ENCODE peak calls at places on chromosomes 12 and 14, in eight cellular contexts. One of them, this sample, is unnamed.

GRCh38 chr12:131091413-131091975 is 137.8 kb downstream of the ADGRD1 start:
- DNase-seq in cerebellum: no peak
- DNase-seq in amniotic stem cell: no peak
- DNase-seq in H9: peak
- DNase-seq in cerebellar cortex: no peak
- DNase-seq in tibial nerve: no peak
- DNase-seq in T47D: no peak
- DNase-seq in stimulated activated CD8-positive, alpha-beta memory T cell treated with anti-CD3 and anti-CD28 coated beads, Interleukin-7, amount 100 ng/mL, for 1 hour: no peak
- DNase-seq in this sample: no peak

GRCh38 chr14:76883437-76883836 is 57.2 kb downstream of the LRRC74A start:
- DNase-seq in tibial nerve: no peak
- DNase-seq in T47D: no peak
- DNase-seq in stimulated activated CD8-positive, alpha-beta memory T cell treated with anti-CD3 and anti-CD28 coated beads, Interleukin-7, amount 100 ng/mL, for 1 hour: no peak
- DNase-seq in amniotic stem cell: no peak
- DNase-seq in H9: no peak
- DNase-seq in cerebellum: no peak
- DNase-seq in cerebellar cortex: no peak
- DNase-seq in this sample: no peak

GRCh38 chr12:110039085-110039807 is 9.1 kb downstream of the C12orf76 start:
- DNase-seq in cerebellar cortex: no peak
- DNase-seq in tibial nerve: no peak
- DNase-seq in stimulated activated CD8-positive, alpha-beta memory T cell treated with anti-CD3 and anti-CD28 coated beads, Interleukin-7, amount 100 ng/mL, for 1 hour: no peak
- DNase-seq in H9: peak
- DNase-seq in amniotic stem cell: peak
- DNase-seq in cerebellum: no peak
- DNase-seq in T47D: peak
- DNase-seq in this sample: peak

GRCh38 chr12:21773263-21773741 is 1.2 kb downstream of the KCNJ8 start:
- DNase-seq in T47D: no peak
- DNase-seq in H9: peak
- DNase-seq in tibial nerve: peak
- DNase-seq in stimulated activated CD8-positive, alpha-beta memory T cell treated with anti-CD3 and anti-CD28 coated beads, Interleukin-7, amount 100 ng/mL, for 1 hour: no peak
- DNase-seq in amniotic stem cell: no peak
- DNase-seq in cerebellum: no peak
- DNase-seq in cerebellar cortex: no peak
- DNase-seq in this sample: no peak

GRCh38 chr12:115190191-115190590 is 506.2 kb upstream of the TBX3 start:
- DNase-seq in cerebellar cortex: no peak
- DNase-seq in T47D: no peak
- DNase-seq in tibial nerve: no peak
- DNase-seq in cerebellum: no peak
- DNase-seq in H9: no peak
- DNase-seq in stimulated activated CD8-positive, alpha-beta memory T cell treated with anti-CD3 and anti-CD28 coated beads, Interleukin-7, amount 100 ng/mL, for 1 hour: no peak
- DNase-seq in amniotic stem cell: no peak
- DNase-seq in this sample: no peak

GRCh38 chr14:64983439-64984310 is 3.0 kb upstream of the FNTB start:
- DNase-seq in T47D: no peak
- DNase-seq in stimulated activated CD8-positive, alpha-beta memory T cell treated with anti-CD3 and anti-CD28 coated beads, Interleukin-7, amount 100 ng/mL, for 1 hour: no peak
- DNase-seq in cerebellum: no peak
- DNase-seq in cerebellar cortex: peak
- DNase-seq in H9: no peak
- DNase-seq in tibial nerve: no peak
- DNase-seq in amniotic stem cell: no peak
- DNase-seq in this sample: peak

GRCh38 chr12:124168016-124168415 is 126.9 kb upstream of the RFLNA start:
- DNase-seq in amniotic stem cell: no peak
- DNase-seq in T47D: no peak
- DNase-seq in tibial nerve: no peak
- DNase-seq in cerebellar cortex: no peak
- DNase-seq in cerebellum: no peak
- DNase-seq in H9: no peak
- DNase-seq in stimulated activated CD8-positive, alpha-beta memory T cell treated with anti-CD3 and anti-CD28 coated beads, Interleukin-7, amount 100 ng/mL, for 1 hour: no peak
- DNase-seq in this sample: no peak

GRCh38 chr12:100840748-100841147 is 46.2 kb downstream of the ANO4 start:
- DNase-seq in amniotic stem cell: no peak
- DNase-seq in cerebellum: no peak
- DNase-seq in H9: no peak
- DNase-seq in cerebellar cortex: no peak
- DNase-seq in tibial nerve: no peak
- DNase-seq in T47D: no peak
- DNase-seq in stimulated activated CD8-positive, alpha-beta memory T cell treated with anti-CD3 and anti-CD28 coated beads, Interleukin-7, amount 100 ng/mL, for 1 hour: no peak
- DNase-seq in this sample: no peak

GRCh38 chr12:10220398-10221077 is 7.9 kb downstream of the GABARAPL1 start:
- DNase-seq in cerebellar cortex: peak
- DNase-seq in cerebellum: peak
- DNase-seq in T47D: no peak
- DNase-seq in H9: no peak
- DNase-seq in stimulated activated CD8-positive, alpha-beta memory T cell treated with anti-CD3 and anti-CD28 coated beads, Interleukin-7, amount 100 ng/mL, for 1 hour: no peak
- DNase-seq in tibial nerve: peak
- DNase-seq in amniotic stem cell: no peak
- DNase-seq in this sample: peak

GRCh38 chr14:61491224-61491623 is 169.8 kb downstream of the PRKCH start:
- DNase-seq in stimulated activated CD8-positive, alpha-beta memory T cell treated with anti-CD3 and anti-CD28 coated beads, Interleukin-7, amount 100 ng/mL, for 1 hour: no peak
- DNase-seq in T47D: no peak
- DNase-seq in cerebellar cortex: no peak
- DNase-seq in amniotic stem cell: no peak
- DNase-seq in tibial nerve: no peak
- DNase-seq in cerebellum: no peak
- DNase-seq in H9: no peak
- DNase-seq in this sample: peak

GRCh38 chr12:108612788-108613282 is 15.0 kb upstream of the TMEM119 start:
- DNase-seq in cerebellum: no peak
- DNase-seq in T47D: no peak
- DNase-seq in stimulated activated CD8-positive, alpha-beta memory T cell treated with anti-CD3 and anti-CD28 coated beads, Interleukin-7, amount 100 ng/mL, for 1 hour: no peak
- DNase-seq in H9: peak
- DNase-seq in tibial nerve: no peak
- DNase-seq in cerebellar cortex: no peak
- DNase-seq in amniotic stem cell: no peak
- DNase-seq in this sample: no peak

GRCh38 chr12:57103856-57104255 is 7.3 kb downstream of the STAT6 start:
- DNase-seq in stimulated activated CD8-positive, alpha-beta memory T cell treated with anti-CD3 and anti-CD28 coated beads, Interleukin-7, amount 100 ng/mL, for 1 hour: no peak
- DNase-seq in cerebellum: no peak
- DNase-seq in H9: no peak
- DNase-seq in amniotic stem cell: no peak
- DNase-seq in T47D: no peak
- DNase-seq in tibial nerve: no peak
- DNase-seq in cerebellar cortex: no peak
- DNase-seq in this sample: no peak

GRCh38 chr12:69985656-69986055 is 160.6 kb downstream of the MYRFL start:
- DNase-seq in amniotic stem cell: no peak
- DNase-seq in cerebellum: no peak
- DNase-seq in H9: peak
- DNase-seq in stimulated activated CD8-positive, alpha-beta memory T cell treated with anti-CD3 and anti-CD28 coated beads, Interleukin-7, amount 100 ng/mL, for 1 hour: no peak
- DNase-seq in T47D: no peak
- DNase-seq in cerebellar cortex: no peak
- DNase-seq in tibial nerve: no peak
- DNase-seq in this sample: no peak

GRCh38 chr14:77782202-77782601 is 17.7 kb upstream of the ADCK1 start:
- DNase-seq in amniotic stem cell: no peak
- DNase-seq in T47D: no peak
- DNase-seq in cerebellar cortex: no peak
- DNase-seq in H9: no peak
- DNase-seq in stimulated activated CD8-positive, alpha-beta memory T cell treated with anti-CD3 and anti-CD28 coated beads, Interleukin-7, amount 100 ng/mL, for 1 hour: no peak
- DNase-seq in tibial nerve: no peak
- DNase-seq in cerebellum: no peak
- DNase-seq in this sample: no peak

GRCh38 chr14:77485901-77486678 is 12.5 kb downstream of the ISM2 start:
- DNase-seq in cerebellum: no peak
- DNase-seq in T47D: no peak
- DNase-seq in stimulated activated CD8-positive, alpha-beta memory T cell treated with anti-CD3 and anti-CD28 coated beads, Interleukin-7, amount 100 ng/mL, for 1 hour: no peak
- DNase-seq in H9: no peak
- DNase-seq in cerebellar cortex: no peak
- DNase-seq in amniotic stem cell: no peak
- DNase-seq in tibial nerve: no peak
- DNase-seq in this sample: no peak

GRCh38 chr12:3752096-3752709 is 706 bp downstream of the CRACR2A start:
- DNase-seq in stimulated activated CD8-positive, alpha-beta memory T cell treated with anti-CD3 and anti-CD28 coated beads, Interleukin-7, amount 100 ng/mL, for 1 hour: no peak
- DNase-seq in cerebellum: no peak
- DNase-seq in H9: peak
- DNase-seq in amniotic stem cell: no peak
- DNase-seq in T47D: no peak
- DNase-seq in tibial nerve: peak
- DNase-seq in cerebellar cortex: no peak
- DNase-seq in this sample: peak

GRCh38 chr14:55272922-55273321 is 1.7 kb downstream of the FBXO34 start:
- DNase-seq in T47D: no peak
- DNase-seq in H9: no peak
- DNase-seq in stimulated activated CD8-positive, alpha-beta memory T cell treated with anti-CD3 and anti-CD28 coated beads, Interleukin-7, amount 100 ng/mL, for 1 hour: no peak
- DNase-seq in amniotic stem cell: no peak
- DNase-seq in tibial nerve: no peak
- DNase-seq in cerebellum: no peak
- DNase-seq in cerebellar cortex: no peak
- DNase-seq in this sample: no peak

GRCh38 chr14:22648506-22648905 is 4.4 kb upstream of the OR6J1 start:
- DNase-seq in tibial nerve: no peak
- DNase-seq in cerebellar cortex: no peak
- DNase-seq in cerebellum: no peak
- DNase-seq in stimulated activated CD8-positive, alpha-beta memory T cell treated with anti-CD3 and anti-CD28 coated beads, Interleukin-7, amount 100 ng/mL, for 1 hour: no peak
- DNase-seq in amniotic stem cell: no peak
- DNase-seq in T47D: no peak
- DNase-seq in H9: no peak
- DNase-seq in this sample: no peak

GRCh38 chr12:11071414-11071813 is 9.3 kb upstream of the TAS2R46 start:
- DNase-seq in stimulated activated CD8-positive, alpha-beta memory T cell treated with anti-CD3 and anti-CD28 coated beads, Interleukin-7, amount 100 ng/mL, for 1 hour: no peak
- DNase-seq in tibial nerve: no peak
- DNase-seq in cerebellar cortex: no peak
- DNase-seq in amniotic stem cell: no peak
- DNase-seq in T47D: no peak
- DNase-seq in H9: peak
- DNase-seq in cerebellum: no peak
- DNase-seq in this sample: no peak

GRCh38 chr12:3523058-3523457 is 32.1 kb downstream of the PRMT8 start:
- DNase-seq in cerebellar cortex: no peak
- DNase-seq in amniotic stem cell: no peak
- DNase-seq in cerebellum: no peak
- DNase-seq in T47D: no peak
- DNase-seq in stimulated activated CD8-positive, alpha-beta memory T cell treated with anti-CD3 and anti-CD28 coated beads, Interleukin-7, amount 100 ng/mL, for 1 hour: no peak
- DNase-seq in tibial nerve: no peak
- DNase-seq in H9: no peak
- DNase-seq in this sample: no peak

GRCh38 chr12:94172031-94172430 is 23.7 kb downstream of the PLXNC1 start:
- DNase-seq in tibial nerve: no peak
- DNase-seq in stimulated activated CD8-positive, alpha-beta memory T cell treated with anti-CD3 and anti-CD28 coated beads, Interleukin-7, amount 100 ng/mL, for 1 hour: no peak
- DNase-seq in cerebellum: no peak
- DNase-seq in T47D: no peak
- DNase-seq in cerebellar cortex: no peak
- DNase-seq in amniotic stem cell: no peak
- DNase-seq in H9: no peak
- DNase-seq in this sample: no peak

GRCh38 chr12:20423557-20423956 is 55.2 kb downstream of the PDE3A start:
- DNase-seq in cerebellar cortex: no peak
- DNase-seq in amniotic stem cell: no peak
- DNase-seq in tibial nerve: no peak
- DNase-seq in H9: peak
- DNase-seq in stimulated activated CD8-positive, alpha-beta memory T cell treated with anti-CD3 and anti-CD28 coated beads, Interleukin-7, amount 100 ng/mL, for 1 hour: no peak
- DNase-seq in T47D: no peak
- DNase-seq in cerebellum: no peak
- DNase-seq in this sample: no peak

GRCh38 chr14:99190696-99191662 is 81.0 kb downstream of the BCL11B start:
- DNase-seq in stimulated activated CD8-positive, alpha-beta memory T cell treated with anti-CD3 and anti-CD28 coated beads, Interleukin-7, amount 100 ng/mL, for 1 hour: no peak
- DNase-seq in cerebellum: no peak
- DNase-seq in T47D: no peak
- DNase-seq in cerebellar cortex: no peak
- DNase-seq in tibial nerve: no peak
- DNase-seq in amniotic stem cell: no peak
- DNase-seq in H9: no peak
- DNase-seq in this sample: no peak

This sample was measured in prostate gland.